ENCODE peak calls at places on chromosomes 7 and 10, in four cellular contexts. T, B, O and F are unnamed samples.

GRCh38 chr7:82406937-82407336 is 36.6 kb downstream of the CACNA2D1 start:
- DNase-seq in O (no peak), B (no peak), T (no peak), F (no peak)

GRCh38 chr10:132544744-132545658 is 7.4 kb downstream of the INPP5A start:
- DNase-seq in O (no peak), B (no peak), T (peak; percentile 24), F (no peak)

GRCh38 chr10:48369501-48369900 is 63.0 kb downstream of the MAPK8 start:
- DNase-seq in T (no peak), O (no peak), B (no peak), F (no peak)

GRCh38 chr10:132541601-132542011 is 4.0 kb downstream of the INPP5A start:
- DNase-seq in B (no peak), T (peak; percentile 47), O (no peak), F (no peak)

GRCh38 chr10:132248455-132249231 is 59.1 kb downstream of the STK32C start:
- DNase-seq in O (no peak), T (peak; percentile 59), B (peak; percentile 53), F (no peak)

GRCh38 chr7:100396421-100396982 is 23.2 kb downstream of the PILRA start:
- DNase-seq in O (no peak), B (no peak), T (peak; percentile 87), F (no peak)

GRCh38 chr7:52482076-52482475 is 553.4 kb upstream of the POM121L12 start:
- DNase-seq in B (no peak), T (no peak), O (no peak), F (no peak)

GRCh38 chr10:116151076-116151475 is 121.9 kb downstream of the GFRA1 start:
- DNase-seq in B (no peak), O (no peak), T (no peak), F (no peak)